ENCODE peak calls at places on chromosomes 12 and 14, in seven cellular contexts. P, U, M, X, Y, S and R are unnamed samples.

GRCh38 chr12:3332190-3332589 is 158.8 kb upstream of the PRMT8 start:
- DNase-seq in P (peak; percentile 14), U (no peak), M (no peak), X (no peak), Y (no peak), S (no peak), R (no peak)

GRCh38 chr12:29249930-29250329 is 100.9 kb downstream of the FAR2 start:
- DNase-seq in P (no peak), U (no peak), M (no peak), X (no peak), Y (no peak), S (no peak), R (no peak)

GRCh38 chr12:76569685-76570604 is 10.4 kb upstream of the OSBPL8 start:
- DNase-seq in P (no peak), U (no peak), M (no peak), X (no peak), Y (no peak), S (no peak), R (no peak)

GRCh38 chr12:88947486-88948043 is 367.3 kb upstream of the KITLG start:
- DNase-seq in P (no peak), U (no peak), M (no peak), X (no peak), Y (no peak), S (no peak), R (no peak)

GRCh38 chr12:52643233-52644077 is 8.6 kb downstream of the KRT2 start:
- DNase-seq in P (no peak), U (no peak), M (no peak), X (no peak), Y (no peak), S (peak; percentile 40), R (no peak)

GRCh38 chr12:117188961-117189724 is 1.1 kb downstream of the FBXO21 start:
- DNase-seq in P (peak; percentile 65), U (no peak), M (peak; percentile 54), X (peak; percentile 5), Y (no peak), S (no peak), R (peak; percentile 10)

GRCh38 chr12:93427779-93428564 is 13.8 kb downstream of the UBE2N start:
- DNase-seq in P (peak; percentile 57), U (no peak), M (no peak), X (peak; percentile 23), Y (no peak), S (no peak), R (no peak)

GRCh38 chr12:45268672-45269406 is 52.9 kb downstream of the ANO6 start:
- DNase-seq in P (peak; percentile 94), U (peak; percentile 64), M (peak; percentile 92), X (peak; percentile 79), Y (peak; percentile 88), S (peak; percentile 91), R (peak; percentile 69)

GRCh38 chr12:74242088-74242487 is 295.5 kb upstream of the ATXN7L3B start:
- DNase-seq in P (no peak), U (no peak), M (no peak), X (no peak), Y (no peak), S (no peak), R (no peak)

GRCh38 chr12:55974308-55974724 is 438 bp downstream of the RAB5B start:
- DNase-seq in P (peak; percentile 52), U (no peak), M (peak; percentile 65), X (peak; percentile 66), Y (no peak), S (no peak), R (no peak)

GRCh38 chr12:69903548-69903947 is 78.5 kb downstream of the MYRFL start:
- DNase-seq in P (no peak), U (no peak), M (no peak), X (no peak), Y (no peak), S (no peak), R (no peak)

GRCh38 chr12:69901141-69901900 is 76.3 kb downstream of the MYRFL start:
- DNase-seq in P (peak; percentile 20), U (peak; percentile 36), M (no peak), X (no peak), Y (no peak), S (no peak), R (no peak)

GRCh38 chr12:69905801-69906200 is 80.8 kb downstream of the MYRFL start:
- DNase-seq in P (no peak), U (no peak), M (no peak), X (no peak), Y (no peak), S (no peak), R (no peak)

GRCh38 chr12:69906411-69907216 is 81.6 kb downstream of the MYRFL start:
- DNase-seq in P (no peak), U (no peak), M (no peak), X (no peak), Y (no peak), S (no peak), R (no peak)

DNA sequence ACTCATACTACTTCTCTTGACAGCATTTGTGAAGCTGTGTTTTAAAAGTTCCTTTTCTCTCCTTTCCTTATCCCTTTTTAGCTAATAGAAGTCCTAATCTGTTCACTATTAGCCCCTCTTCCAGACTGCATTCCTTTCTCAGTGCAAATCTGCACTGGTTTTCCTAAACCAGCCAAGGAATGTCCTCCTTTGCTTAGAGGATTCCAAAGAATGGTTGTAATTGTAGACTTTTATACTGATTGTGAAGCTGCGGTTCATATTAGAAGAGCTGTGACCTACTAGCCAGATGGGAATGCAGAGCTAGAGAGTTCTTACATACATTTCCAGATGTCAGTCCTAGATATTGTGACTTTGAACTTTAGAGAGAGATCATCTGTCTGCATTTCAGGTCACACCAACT is 79.7 kb downstream of the MYRFL start:
- DNase-seq in P (peak; percentile 87), U (peak; percentile 63), M (no peak), X (no peak), Y (no peak), S (no peak), R (peak; percentile 75)
- H3K4me3 ChIP-seq in P (no peak overlapping the region), U (no peak overlapping the region), M (no peak overlapping the region), X (no peak overlapping the region), Y (no peak overlapping the region), S (no peak overlapping the region), R (no peak overlapping the region)

GRCh38 chr12:109099426-109100020 is 2.1 kb downstream of the UNG start:
- DNase-seq in P (no peak), U (no peak), M (no peak), X (no peak), Y (no peak), S (peak; percentile 45), R (no peak)
- H3K4me3 ChIP-seq in P (peak overlapping the region; percentile 54), U (peak overlapping the region; percentile 79), M (peak overlapping the region; percentile 10), X (no peak overlapping the region), Y (peak overlapping the region; percentile 78), S (peak overlapping the region; percentile 86), R (peak overlapping the region; percentile 79)

DNA sequence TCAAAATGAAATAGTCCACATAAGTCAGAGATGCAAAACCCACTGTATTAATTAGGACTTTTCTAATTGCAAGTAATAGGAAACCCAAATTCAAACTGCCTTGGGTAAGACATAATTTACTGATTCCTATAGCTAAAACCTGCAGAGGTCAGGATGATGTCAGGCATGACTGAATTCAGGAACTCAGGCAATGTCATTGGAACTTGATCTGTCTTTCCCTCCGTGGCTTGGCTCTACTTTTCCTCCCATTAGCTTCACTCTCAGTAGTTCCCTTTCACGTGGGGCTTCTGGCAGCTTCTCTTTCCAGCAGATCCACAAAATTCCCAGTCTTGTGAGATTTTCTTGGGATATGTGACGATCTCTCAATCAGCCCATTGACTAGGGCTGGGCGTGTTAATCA is 2.4 kb upstream of the JDP2 start:
- DNase-seq in P (no peak), U (no peak), M (no peak), X (no peak), Y (no peak), S (no peak), R (no peak)
- H3K4me3 ChIP-seq in P (no peak overlapping the region), U (no peak overlapping the region), M (no peak overlapping the region), X (no peak overlapping the region), Y (no peak overlapping the region), S (no peak overlapping the region), R (no peak overlapping the region)

DNA sequence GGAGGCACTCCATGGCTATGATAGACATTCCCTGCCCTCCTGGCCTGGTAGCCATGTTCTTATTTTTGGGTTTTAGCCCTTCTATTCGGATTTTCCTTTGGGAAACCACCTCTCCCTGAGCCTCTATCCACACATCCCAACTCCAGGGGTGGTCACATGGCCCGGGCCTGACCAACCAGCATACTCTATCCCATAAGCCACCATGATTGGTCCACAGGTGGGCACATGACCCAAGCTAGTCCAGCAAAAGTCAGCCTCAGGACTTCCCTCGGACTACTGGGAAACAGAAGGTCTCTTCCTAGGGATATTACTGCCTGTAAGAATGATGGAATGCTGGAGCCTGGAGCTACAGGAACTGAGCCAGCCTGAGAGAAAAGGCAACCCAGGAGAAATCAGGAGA is 12.5 kb downstream of the PRIMA1 start:
- DNase-seq in P (no peak), U (no peak), M (no peak), X (no peak), Y (no peak), S (no peak), R (no peak)
- H3K4me3 ChIP-seq in P (no peak overlapping the region), U (no peak overlapping the region), M (no peak overlapping the region), X (no peak overlapping the region), Y (no peak overlapping the region), S (no peak overlapping the region), R (no peak overlapping the region)

GRCh38 chr14:76974365-76974764 is 54.1 kb downstream of the IRF2BPL start:
- DNase-seq in P (no peak), U (no peak), M (no peak), X (no peak), Y (no peak), S (no peak), R (no peak)

GRCh38 chr14:76975051-76975450 is 53.5 kb downstream of the IRF2BPL start:
- DNase-seq in P (no peak), U (no peak), M (no peak), X (no peak), Y (no peak), S (no peak), R (no peak)

GRCh38 chr14:76977793-76978730 is 50.4 kb downstream of the IRF2BPL start:
- DNase-seq in P (peak; percentile 92), U (no peak), M (peak; percentile 49), X (peak; percentile 77), Y (peak; percentile 61), S (peak; percentile 78), R (peak; percentile 40)

GRCh38 chr14:76975865-76976622 is 52.5 kb downstream of the IRF2BPL start:
- DNase-seq in P (no peak), U (no peak), M (no peak), X (peak; percentile 98), Y (no peak), S (no peak), R (no peak)

DNA sequence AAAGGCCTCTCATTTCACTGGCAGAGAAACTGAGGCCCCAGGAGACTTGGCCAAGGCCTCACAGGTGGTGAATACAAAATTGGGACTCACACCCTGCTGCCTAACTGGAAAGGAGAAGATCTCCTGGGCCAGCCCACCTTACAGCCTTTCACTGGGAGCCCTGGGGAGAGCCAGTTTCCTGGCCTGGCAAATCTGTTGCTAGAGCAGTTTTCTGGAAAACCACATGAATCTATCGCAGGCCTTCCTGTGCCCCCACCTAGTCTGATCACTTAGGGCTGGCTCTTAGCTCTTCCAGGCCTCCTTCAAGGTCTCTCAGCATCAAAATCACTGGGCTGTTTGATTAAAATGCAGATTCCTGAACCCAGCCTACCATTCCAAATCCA is 51.9 kb downstream of the IRF2BPL start:
- DNase-seq in P (no peak), U (no peak), M (no peak), X (no peak), Y (no peak), S (no peak), R (no peak)
- H3K4me3 ChIP-seq in P (no peak overlapping the region), U (no peak overlapping the region), M (no peak overlapping the region), X (no peak overlapping the region), Y (no peak overlapping the region), S (no peak overlapping the region), R (no peak overlapping the region)